ENCODE peak calls at places on chromosome 7, in five cellular contexts. T is GM12878, G is NT2/D1, F is HepG2, J is H1. N is an unnamed sample.

GRCh38 chr7:133602291-133602690 is 349.4 kb downstream of the EXOC4 start:
- DNase-seq in T (no peak), G (no peak), F (no peak), J (no peak), N (no peak)

GRCh38 chr7:148260605-148261004 is 330.0 kb upstream of the C7orf33 start:
- DNase-seq in T (no peak), G (no peak), F (no peak), J (no peak), N (no peak)

GRCh38 chr7:711093-711966 is 15.2 kb upstream of the DNAAF5 start:
- DNase-seq in T (no peak), G (no peak), F (no peak), J (no peak), N (no peak)

GRCh38 chr7:92244803-92245486 is 769 bp downstream of the KRIT1 start:
- DNase-seq in T (no peak), G (no peak), F (no peak), J (no peak), N (no peak)

GRCh38 chr7:99224263-99224947 is 16.5 kb upstream of the KPNA7 start:
- DNase-seq in T (peak; percentile 1), G (no peak), F (peak; percentile 54), J (no peak), N (no peak)

GRCh38 chr7:91135703-91136102 is 128.5 kb upstream of the FZD1 start:
- DNase-seq in T (no peak), G (peak; percentile 44), F (no peak), J (peak; percentile 25), N (no peak)

GRCh38 chr7:33039257-33039904 is 23.2 kb downstream of the NT5C3A start:
- DNase-seq in T (no peak), G (no peak), F (no peak), J (no peak), N (no peak)

GRCh38 chr7:94849636-94850208 is 57.7 kb upstream of the PPP1R9A start:
- DNase-seq in T (no peak), G (no peak), F (no peak), J (no peak), N (no peak)

GRCh38 chr7:139043823-139044812 is 8.3 kb upstream of the ZC3HAV1L start:
- DNase-seq in T (no peak), G (no peak), F (peak; percentile 16), J (no peak), N (no peak)

GRCh38 chr7:18574235-18574540 is 78.6 kb downstream of the HDAC9 start:
- DNase-seq in T (no peak), G (no peak), F (no peak), J (no peak), N (no peak)

GRCh38 chr7:150923191-150923590 is 54.9 kb downstream of the KCNH2 start:
- DNase-seq in T (no peak), G (no peak), F (no peak), J (no peak), N (no peak)

GRCh38 chr7:55305130-55305529 is 60.0 kb upstream of the LANCL2 start:
- DNase-seq in T (no peak), G (no peak), F (no peak), J (no peak), N (no peak)

GRCh38 chr7:55309040-55309991 is 55.8 kb upstream of the LANCL2 start:
- DNase-seq in T (peak; percentile 99), G (no peak), F (no peak), J (no peak), N (no peak)

GRCh38 chr7:55306331-55306730 is 58.8 kb upstream of the LANCL2 start:
- DNase-seq in T (no peak), G (no peak), F (no peak), J (no peak), N (no peak)

GRCh38 chr7:55308186-55308929 is 56.8 kb upstream of the LANCL2 start:
- DNase-seq in T (no peak), G (no peak), F (peak; percentile 30), J (no peak), N (no peak)

DNA sequence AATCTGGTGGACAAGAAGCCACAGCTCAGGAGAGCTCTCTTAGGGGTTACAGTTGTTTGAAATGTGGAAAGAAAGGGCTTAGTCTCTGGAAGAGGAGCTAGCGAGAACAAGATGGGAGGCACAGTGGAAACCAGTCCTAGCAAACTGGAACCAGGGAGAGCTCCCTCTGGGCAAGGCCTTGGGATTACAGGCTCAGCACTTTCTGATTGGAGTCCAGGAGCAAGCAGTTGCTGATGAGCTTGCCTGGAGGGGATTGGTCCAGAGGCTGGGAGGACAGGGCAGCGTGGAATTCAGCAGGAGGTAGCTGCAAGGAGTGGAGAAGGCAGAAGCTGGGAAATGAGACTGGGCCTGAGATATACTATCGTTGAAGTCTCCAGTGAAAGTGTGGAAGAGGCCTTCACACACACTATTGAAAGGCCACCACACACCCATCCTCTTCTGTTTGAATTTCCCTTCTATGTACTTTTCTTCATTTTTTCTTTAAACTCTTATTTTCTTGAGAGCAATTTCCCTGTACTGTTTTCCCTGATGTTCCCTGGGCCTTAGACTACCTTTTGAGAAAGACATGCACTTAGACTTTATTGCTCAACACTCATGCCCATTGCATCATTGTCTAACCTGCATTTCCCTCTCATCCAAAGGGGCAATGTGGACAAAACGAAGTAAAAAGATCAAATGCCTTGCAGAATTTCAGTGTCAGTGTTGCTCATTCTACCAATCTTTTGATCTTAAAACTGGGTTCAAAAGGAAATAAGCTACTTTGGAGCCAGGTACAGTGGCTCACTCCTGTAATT is 57.8 kb upstream of the LANCL2 start:
- DNase-seq in T (no peak), G (no peak), F (no peak), J (no peak), N (no peak)
- TF ChIP-seq SUZ12 in T (no peak), G (no peak), F (no peak), J (no peak), N (no peak)

GRCh38 chr7:114342431-114343181 is 72.0 kb upstream of the FOXP2 start:
- DNase-seq in T (no peak), G (no peak), F (no peak), J (no peak), N (no peak)

GRCh38 chr7:114341648-114342047 is 73.0 kb upstream of the FOXP2 start:
- DNase-seq in T (no peak), G (no peak), F (no peak), J (no peak), N (no peak)

GRCh38 chr7:114343949-114344708 is 70.5 kb upstream of the FOXP2 start:
- DNase-seq in T (no peak), G (no peak), F (no peak), J (no peak), N (no peak)

GRCh38 chr7:114345494-114345893 is 69.1 kb upstream of the FOXP2 start:
- DNase-seq in T (no peak), G (no peak), F (no peak), J (no peak), N (no peak)
- TF ChIP-seq SUZ12 in T (no peak), G (no peak), F (no peak), J (no peak), N (no peak)

DNA sequence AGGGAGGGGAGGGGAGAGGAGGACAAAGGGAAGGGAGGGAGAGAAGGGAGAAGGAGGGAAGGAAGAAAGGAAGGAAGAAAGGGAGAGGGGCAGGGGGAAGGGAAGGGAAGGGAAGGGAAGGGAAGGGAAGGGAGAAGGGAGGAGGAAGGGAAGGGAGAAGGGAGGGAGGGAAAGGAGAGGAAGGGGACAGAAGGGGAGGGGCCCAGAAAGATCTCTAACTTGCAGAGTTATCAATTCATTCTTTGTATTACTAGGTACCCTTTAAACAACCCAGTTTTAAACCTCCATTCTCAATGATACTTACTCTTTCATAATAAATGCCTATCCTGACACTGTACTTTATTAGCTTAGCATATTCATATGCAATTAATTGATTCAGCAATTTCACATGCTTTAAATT is 192.0 kb downstream of the ELMO1 start:
- DNase-seq in T (no peak), G (no peak), F (no peak), J (no peak), N (no peak)
- TF ChIP-seq SUZ12 in T (no peak), G (no peak), F (no peak), J (no peak), N (no peak)

DNA sequence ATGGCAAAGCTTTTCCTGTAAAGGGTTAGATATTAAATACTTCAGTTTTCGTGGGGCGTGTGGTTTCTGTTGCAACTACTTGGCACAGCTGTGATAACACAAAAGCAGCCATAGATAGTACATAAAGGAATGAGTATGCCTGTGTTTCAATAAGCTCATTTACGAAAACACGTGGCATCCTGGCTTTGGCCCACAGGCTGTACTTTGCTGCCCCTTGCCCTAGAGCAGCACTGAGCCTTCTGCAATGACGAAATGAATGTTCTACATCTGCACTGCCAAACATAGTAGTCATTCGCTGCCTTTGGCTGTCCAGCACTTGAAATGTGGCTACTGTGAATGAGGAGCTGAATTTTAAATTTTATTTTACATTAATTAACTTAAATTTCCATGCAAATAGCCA is 376.2 kb upstream of the TPK1 start:
- DNase-seq in T (no peak), G (no peak), F (no peak), J (no peak), N (no peak)
- TF ChIP-seq SUZ12 in T (no peak), G (no peak), F (no peak), J (no peak), N (no peak)

GRCh38 chr7:11605749-11606148 is 226.2 kb downstream of the THSD7A start:
- DNase-seq in T (no peak), G (no peak), F (no peak), J (no peak), N (no peak)
- TF ChIP-seq SUZ12 in T (no peak), G (no peak), F (no peak), J (no peak), N (no peak)

GRCh38 chr7:28128608-28129007 is 52.0 kb downstream of the JAZF1 start:
- DNase-seq in T (no peak), G (no peak), F (no peak), J (no peak), N (no peak)
- TF ChIP-seq SUZ12 in T (no peak), G (no peak), F (no peak), J (no peak), N (no peak)

DNA sequence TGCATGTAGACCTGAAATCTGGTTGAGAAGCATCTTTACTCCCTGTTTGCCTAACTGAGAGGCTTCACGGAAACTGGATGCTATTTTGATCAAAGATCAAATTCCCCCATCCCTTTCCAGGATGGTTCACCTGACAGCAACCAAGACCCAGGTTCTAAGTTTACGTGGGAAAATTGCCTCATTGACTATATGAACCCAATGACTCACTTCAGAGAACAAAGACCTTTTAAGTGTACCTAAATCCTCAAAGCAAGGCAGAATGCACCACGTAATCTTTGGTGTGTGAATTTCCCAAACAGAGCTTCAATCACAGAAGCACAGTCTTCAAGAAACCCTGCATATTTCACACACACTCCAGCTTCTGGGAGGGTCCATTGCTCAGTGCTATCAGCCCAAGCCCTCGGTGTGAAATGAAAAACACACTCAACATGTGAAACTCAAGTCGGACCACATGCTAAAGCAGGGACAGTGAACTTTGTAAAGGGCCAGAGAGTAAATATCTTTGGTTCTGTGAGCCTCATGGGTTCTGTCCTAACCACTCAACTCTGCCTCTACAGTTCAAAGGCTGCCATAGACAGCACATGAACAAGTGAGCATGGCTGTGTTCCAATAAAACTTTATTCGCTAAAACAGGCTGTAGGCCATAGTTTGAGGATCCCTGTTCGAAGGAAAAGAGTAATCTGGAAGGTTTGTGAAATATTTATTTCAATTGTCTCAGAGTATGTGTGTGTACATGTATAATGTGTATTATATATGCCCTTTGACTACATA is 275.6 kb upstream of the FOXK1 start:
- DNase-seq in T (no peak), G (no peak), F (peak; percentile 42), J (no peak), N (no peak)
- TF ChIP-seq SUZ12 in T (no peak), G (no peak), F (no peak), J (no peak), N (no peak)